ENCODE peak calls at places on chromosomes 11 and 22, in nine cellular contexts. G is gastrocnemius medialis, F is fibroblast of mammary gland, E is right atrium auricular region, S is heart right ventricle, J is DND-41, O is astrocyte of the spinal cord, K is heart left ventricle, V is neural progenitor cell. Y is an unnamed sample.

GRCh38 chr11:69367211-69367964 is 73.4 kb downstream of the MYEOV start:
- DNase-seq in G (no peak), F (peak; percentile 33), E (peak; percentile 46), S (peak; percentile 1), J (no peak), O (no peak), K (no peak), V (no peak), Y (no peak)

GRCh38 chr11:101508370-101508769 is 75.4 kb downstream of the TRPC6 start:
- DNase-seq in G (no peak), F (no peak), E (no peak), S (no peak), J (no peak), O (no peak), K (no peak), V (no peak), Y (no peak)

GRCh38 chr22:20494978-20495860 is at the start of gene KLHL22:
- DNase-seq in G (no peak), F (peak; percentile 26), E (no peak), S (peak; percentile 31), J (peak; percentile 31), O (peak; percentile 53), K (peak; percentile 30), V (no peak), Y (peak; percentile 37)

GRCh38 chr22:49979587-49980264 is 19.2 kb downstream of the PIM3 start:
- DNase-seq in G (no peak), F (peak; percentile 61), E (no peak), S (no peak), J (no peak), O (peak; percentile 43), K (peak; percentile 12), V (peak; percentile 73), Y (peak; percentile 64)

GRCh38 chr11:96054870-96055705 is 131.2 kb upstream of the MTMR2 start:
- DNase-seq in G (no peak), F (peak; percentile 68), E (no peak), S (no peak), J (no peak), O (peak; percentile 70), K (no peak), V (peak; percentile 85), Y (peak; percentile 73)

GRCh38 chr11:108870373-108871020 is 205.6 kb downstream of the DDX10 start:
- DNase-seq in G (no peak), F (peak; percentile 78), E (no peak), S (no peak), J (no peak), O (peak; percentile 86), K (no peak), V (no peak), Y (peak; percentile 85)

GRCh38 chr22:46993626-46994025 is 231.2 kb downstream of the TBC1D22A start:
- DNase-seq in G (no peak), F (no peak), E (no peak), S (no peak), J (no peak), O (no peak), K (no peak), V (no peak), Y (no peak)

GRCh38 chr11:126419801-126420729 is 64.6 kb downstream of the ST3GAL4 start:
- DNase-seq in G (no peak), F (peak; percentile 38), E (no peak), S (no peak), J (no peak), O (peak; percentile 65), K (no peak), V (no peak), Y (peak; percentile 91)

GRCh38 chr11:88188251-88189030 is 13.2 kb upstream of the RAB38 start:
- DNase-seq in G (no peak), F (no peak), E (no peak), S (no peak), J (no peak), O (peak; percentile 14), K (no peak), V (no peak), Y (peak; percentile 61)

GRCh38 chr11:86070435-86071056 is 1.7 kb upstream of the PICALM start:
- DNase-seq in G (no peak), F (no peak), E (no peak), S (no peak), J (no peak), O (no peak), K (no peak), V (no peak), Y (peak; percentile 53)

GRCh38 chr11:60222141-60222540 is 20.8 kb downstream of the MS4A4E start:
- DNase-seq in G (no peak), F (no peak), E (no peak), S (no peak), J (no peak), O (no peak), K (no peak), V (no peak), Y (no peak)

GRCh38 chr22:50199836-50200332 is 927 bp upstream of the SELENOO start:
- DNase-seq in G (no peak), F (no peak), E (no peak), S (no peak), J (peak; percentile 35), O (no peak), K (no peak), V (peak; percentile 61), Y (no peak)

GRCh38 chr11:134412508-134413333 is 679 bp upstream of the B3GAT1 start:
- DNase-seq in G (no peak), F (no peak), E (no peak), S (no peak), J (no peak), O (no peak), K (no peak), V (peak; percentile 85), Y (no peak)

GRCh38 chr11:134413334-134414035 is 1.4 kb upstream of the B3GAT1 start:
- DNase-seq in G (no peak), F (no peak), E (no peak), S (no peak), J (no peak), O (no peak), K (no peak), V (peak; percentile 62), Y (no peak)

GRCh38 chr11:134414036-134414731 is 2.1 kb upstream of the B3GAT1 start:
- DNase-seq in G (no peak), F (no peak), E (no peak), S (no peak), J (no peak), O (no peak), K (no peak), V (peak; percentile 30), Y (no peak)

GRCh38 chr11:134416726-134417125 is 4.7 kb upstream of the B3GAT1 start:
- DNase-seq in G (no peak), F (no peak), E (no peak), S (no peak), J (no peak), O (no peak), K (no peak), V (no peak), Y (no peak)

GRCh38 chr11:134414772-134415765 is 3.0 kb upstream of the B3GAT1 start:
- DNase-seq in G (no peak), F (no peak), E (no peak), S (no peak), J (peak; percentile 21), O (no peak), K (no peak), V (peak; percentile 32), Y (no peak)
- H3K4me3 ChIP-seq in G (no peak overlapping the region), F (no peak overlapping the region), E (no peak overlapping the region), S (no peak overlapping the region), J (no peak overlapping the region), O (no peak overlapping the region), K (no peak overlapping the region), V (peak overlapping the region; percentile 17), Y (no peak overlapping the region)

GRCh38 chr11:67274768-67275605 is 8.7 kb downstream of the GRK2 start:
- DNase-seq in G (peak; percentile 26), F (no peak), E (no peak), S (peak; percentile 70), J (no peak), O (no peak), K (peak; percentile 40), V (no peak), Y (no peak)

GRCh38 chr11:67277231-67277961 is 11.1 kb downstream of the GRK2 start:
- DNase-seq in G (peak; percentile 85), F (peak; percentile 65), E (peak; percentile 96), S (peak; percentile 91), J (peak; percentile 99), O (peak; percentile 80), K (peak; percentile 93), V (peak; percentile 70), Y (peak; percentile 80)

GRCh38 chr11:67275606-67276409 is 9.5 kb downstream of the GRK2 start:
- DNase-seq in G (peak; percentile 10), F (no peak), E (no peak), S (no peak), J (peak; percentile 41), O (no peak), K (no peak), V (no peak), Y (no peak)

GRCh38 chr11:67278135-67278938 is 10.8 kb upstream of the ANKRD13D start:
- DNase-seq in G (no peak), F (no peak), E (no peak), S (no peak), J (no peak), O (no peak), K (no peak), V (no peak), Y (no peak)

GRCh38 chr11:67276821-67277230 is 10.6 kb downstream of the GRK2 start:
- DNase-seq in G (no peak), F (peak; percentile 67), E (no peak), S (no peak), J (peak; percentile 82), O (peak; percentile 29), K (no peak), V (peak; percentile 39), Y (peak; percentile 41)
- TF ChIP-seq CTCF in G (peak; percentile 46), F (peak; percentile 26), E (peak; percentile 49), S (no peak), J (peak; percentile 32), O (peak; percentile 44), K (peak; percentile 11), V (peak; percentile 20), Y (peak; percentile 21)

DNA sequence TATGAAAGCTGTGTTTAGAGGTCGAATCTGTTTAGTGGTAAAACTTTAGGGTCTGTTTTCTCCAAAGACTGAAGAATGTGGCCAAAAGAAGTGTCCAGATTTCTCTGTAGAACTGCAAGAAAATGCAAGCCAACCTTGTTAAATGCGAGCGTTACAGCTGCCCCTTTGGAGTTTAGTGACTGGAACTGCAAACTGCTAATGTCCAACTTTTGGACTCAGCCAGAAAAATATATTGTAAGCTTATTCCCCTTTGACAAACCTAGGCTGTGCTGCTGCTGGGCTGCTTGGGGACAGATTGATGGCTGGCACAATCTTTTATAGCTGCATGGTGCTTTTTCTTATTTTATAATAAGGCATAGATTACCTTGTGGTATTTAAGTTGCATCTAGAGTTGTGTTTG is 3.9 kb downstream of the TEAD1 start:
- DNase-seq in G (no peak), F (no peak), E (no peak), S (no peak), J (no peak), O (peak; percentile 20), K (no peak), V (no peak), Y (no peak)
- H3K4me3 ChIP-seq in G (peak overlapping the region; percentile 9), F (peak overlapping the region; percentile 87), E (no peak overlapping the region), S (no peak overlapping the region), J (no peak overlapping the region), O (peak overlapping the region; percentile 80), K (peak overlapping the region; percentile 89), V (peak overlapping the region; percentile 83), Y (peak overlapping the region; percentile 2)

DNA sequence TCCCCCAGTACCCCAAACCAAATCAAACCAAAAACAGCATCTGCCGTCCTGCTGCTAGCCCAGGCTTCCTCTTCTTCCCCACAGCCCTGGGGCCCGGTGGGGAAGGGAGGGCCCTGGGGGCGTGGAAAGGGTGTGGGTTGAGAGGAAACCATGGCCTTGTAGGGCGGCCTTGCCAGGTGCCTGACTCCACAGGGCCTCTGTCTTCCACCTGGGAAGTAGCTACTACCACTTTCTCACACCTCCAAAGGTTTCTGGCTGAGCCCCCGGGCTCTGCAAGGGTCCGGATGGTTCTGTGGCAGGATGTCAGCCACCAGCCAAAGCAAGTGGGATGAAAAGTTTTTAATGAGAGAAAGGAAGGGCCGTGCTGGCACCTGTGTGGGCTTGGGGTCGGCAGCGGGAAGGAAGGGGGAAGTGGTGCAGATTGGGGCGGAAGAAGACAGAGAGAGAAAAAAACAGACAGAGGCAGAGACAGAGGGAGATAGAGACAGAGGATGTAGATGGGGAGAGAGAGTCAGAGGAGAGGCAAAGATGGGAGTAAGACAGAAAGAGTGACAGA is 10.5 kb downstream of the TPST2 start:
- DNase-seq in G (no peak), F (no peak), E (no peak), S (peak; percentile 15), J (peak; percentile 89), O (no peak), K (no peak), V (no peak), Y (no peak)
- TF ChIP-seq CTCF in G (no peak), F (no peak), E (no peak), S (no peak), J (no peak), O (no peak), K (no peak), V (no peak), Y (no peak)